ENCODE peak calls at places on chromosomes 3 and 15, in seven cellular contexts. X, W, H, Z, K, R and B are unnamed samples.
A peak's percentile ranks its signal among the peaks of the same experiment; 100 is the strongest.

GRCh38 chr3:196792771-196793170 is 53.1 kb downstream of the PAK2 start:
- DNase-seq in K (no peak), H (no peak), W (no peak), Z (peak; percentile 16), R (no peak), X (no peak), B (no peak)

GRCh38 chr3:47645551-47645950 is 66.9 kb upstream of the CSPG5 start:
- DNase-seq in X (no peak), R (no peak), K (no peak), Z (no peak), H (no peak), W (no peak), B (no peak)

GRCh38 chr3:65331730-65332129 is 643.9 kb upstream of the ADAMTS9 start:
- DNase-seq in Z (no peak), H (no peak), W (no peak), X (no peak), R (no peak), K (no peak), B (no peak)

GRCh38 chr3:106198828-106199194 is 330.0 kb upstream of the CBLB start:
- DNase-seq in W (no peak), R (no peak), H (no peak), K (no peak), X (no peak), Z (no peak), B (no peak)

GRCh38 chr3:12486916-12487315 is 2.6 kb downstream of the TSEN2 start:
- DNase-seq in X (no peak), H (no peak), W (no peak), K (no peak), R (no peak), Z (no peak), B (no peak)

GRCh38 chr3:141110322-141110721 is 59.2 kb downstream of the SPSB4 start:
- DNase-seq in H (peak; percentile 6), W (no peak), K (no peak), R (no peak), X (no peak), Z (no peak), B (no peak)

GRCh38 chr3:25478358-25478757 is 50.3 kb downstream of the RARB start:
- DNase-seq in R (no peak), W (no peak), X (no peak), H (no peak), K (no peak), Z (no peak), B (peak; percentile 82)

GRCh38 chr3:136250862-136251460 is 821 bp downstream of the PCCB start:
- DNase-seq in X (peak; percentile 92), H (peak; percentile 80), R (peak; percentile 67), Z (peak; percentile 37), W (peak; percentile 69), K (peak; percentile 23), B (no peak)

GRCh38 chr15:49044761-49045571 is 1.3 kb downstream of the SECISBP2L start:
- DNase-seq in H (no peak), Z (no peak), X (no peak), R (no peak), K (no peak), W (no peak), B (no peak)

DNA sequence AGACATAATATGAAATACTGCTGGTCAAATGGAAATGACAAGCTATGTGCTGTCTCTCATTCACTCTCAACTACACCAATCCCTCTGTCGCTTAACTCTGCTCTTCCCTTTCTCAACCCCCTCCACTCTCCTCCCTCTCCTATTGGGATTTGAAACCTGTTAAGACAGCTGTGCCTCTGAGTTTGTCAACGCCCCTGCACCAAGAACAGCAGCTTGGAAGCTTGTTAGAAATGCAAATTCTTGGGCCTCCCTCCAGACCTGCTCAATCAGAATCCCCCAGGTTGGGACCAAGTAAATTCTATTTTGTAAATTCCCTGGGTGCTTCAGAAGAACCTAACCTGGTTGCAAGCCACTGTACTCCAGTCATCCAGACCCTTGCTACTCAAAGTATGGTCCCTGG is 149.7 kb upstream of the ATP2B2 start:
- DNase-seq in Z (no peak), K (no peak), X (no peak), R (no peak), H (no peak), W (no peak), B (no peak)
- TF ChIP-seq EP300 in Z (no peak), K (no peak), X (no peak), R (no peak), H (no peak), W (no peak), B (no peak)

DNA sequence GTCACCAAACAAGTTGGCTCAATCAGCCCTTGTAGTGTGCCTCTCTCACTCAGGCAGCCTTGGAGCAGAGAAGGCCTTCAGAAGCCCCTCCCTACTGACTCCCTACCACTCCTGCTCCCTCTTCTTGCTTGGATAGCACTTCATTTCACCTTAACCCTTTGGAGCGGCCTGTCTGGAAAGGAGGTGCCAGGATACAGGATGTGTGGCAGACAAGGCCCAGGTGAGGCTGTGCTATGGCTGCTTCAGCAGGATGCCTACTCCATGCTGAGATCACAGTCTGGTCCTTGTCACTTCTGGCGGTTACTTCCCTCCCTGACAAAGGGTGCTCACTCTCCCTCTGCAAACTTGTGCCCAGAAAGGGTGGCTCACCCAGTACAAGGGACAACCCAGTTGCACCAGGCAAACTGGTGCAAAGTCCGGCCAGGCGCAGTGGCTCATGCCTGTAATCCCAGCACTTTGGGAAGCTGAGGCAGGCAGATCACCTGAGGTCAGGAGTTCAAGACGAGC is 1.0 kb downstream of the MON1A start:
- DNase-seq in W (peak; percentile 46), X (no peak), R (no peak), Z (no peak), K (no peak), H (no peak), B (no peak)
- TF ChIP-seq EP300 in W (no peak), X (no peak), R (no peak), Z (no peak), K (no peak), H (no peak), B (no peak)

GRCh38 chr15:70182858-70183695 is 85.4 kb upstream of the TLE3 start:
- DNase-seq in K (no peak), X (no peak), W (no peak), R (no peak), Z (peak; percentile 31), H (no peak), B (no peak)
- TF ChIP-seq EP300 in K (no peak), X (no peak), W (no peak), R (no peak), Z (no peak), H (no peak), B (no peak)

GRCh38 chr15:74235962-74236361 is at the start of gene CCDC33:
- DNase-seq in K (no peak), X (no peak), Z (no peak), W (peak; percentile 87), H (no peak), R (no peak), B (no peak)
- TF ChIP-seq EP300 in K (no peak), X (no peak), Z (no peak), W (no peak), H (no peak), R (no peak), B (no peak)

GRCh38 chr3:123406598-123406997 is 42.3 kb downstream of the ADCY5 start:
- DNase-seq in K (no peak), H (no peak), R (peak; percentile 79), X (no peak), W (peak; percentile 72), Z (no peak), B (no peak)
- TF ChIP-seq EP300 in K (peak; percentile 17), H (no peak), R (no peak), X (no peak), W (no peak), Z (no peak), B (peak; percentile 42)

GRCh38 chr3:102016417-102016816 is 167.1 kb downstream of the NFKBIZ start:
- DNase-seq in R (no peak), Z (no peak), K (no peak), X (no peak), H (no peak), W (no peak), B (no peak)
- TF ChIP-seq EP300 in R (no peak), Z (no peak), K (no peak), X (no peak), H (no peak), W (no peak), B (no peak)

GRCh38 chr3:73592154-73592877 is 32.4 kb downstream of the PDZRN3 start:
- DNase-seq in Z (no peak), K (no peak), W (no peak), H (no peak), R (no peak), X (no peak), B (no peak)
- TF ChIP-seq EP300 in Z (no peak), K (no peak), W (no peak), H (no peak), R (no peak), X (no peak), B (no peak)

GRCh38 chr3:162704991-162705390 is 1208.4 kb downstream of the OTOL1 start:
- DNase-seq in R (no peak), K (no peak), H (no peak), W (no peak), X (no peak), Z (no peak), B (no peak)

GRCh38 chr3:162702768-162703385 is 1206.3 kb downstream of the OTOL1 start:
- DNase-seq in Z (no peak), R (no peak), K (no peak), W (no peak), X (no peak), H (no peak), B (no peak)

GRCh38 chr3:162704238-162704637 is 1207.6 kb downstream of the OTOL1 start:
- DNase-seq in H (no peak), R (no peak), K (no peak), W (no peak), X (no peak), Z (no peak), B (no peak)
- TF ChIP-seq EP300 in H (no peak), R (no peak), K (no peak), W (no peak), X (no peak), Z (no peak), B (no peak)